ENCODE peak calls at places on chromosomes 11 and 22, in five cellular contexts. One of them, this sample, is unnamed.

GRCh38 chr11:103395612-103396011 is 286.4 kb downstream of the DYNC2H1 start:
- DNase-seq in astrocyte of the cerebellum: peak; percentile 37
- DNase-seq in stimulated activated CD4-positive, alpha-beta T cell treated with anti-CD3 and anti-CD28 coated beads, Interleukin-12 subunit alpha, Interleukin-12 subunit beta, amount 100 ng/mL, for 4 hours: no peak
- DNase-seq in effector CD4-positive, alpha-beta T cell: no peak
- DNase-seq in neuronal stem cell: no peak
- DNase-seq in this sample: no peak

GRCh38 chr22:20551805-20552449 is 44.5 kb downstream of the MED15 start:
- DNase-seq in astrocyte of the cerebellum: no peak
- DNase-seq in stimulated activated CD4-positive, alpha-beta T cell treated with anti-CD3 and anti-CD28 coated beads, Interleukin-12 subunit alpha, Interleukin-12 subunit beta, amount 100 ng/mL, for 4 hours: peak; percentile 34
- DNase-seq in effector CD4-positive, alpha-beta T cell: no peak
- DNase-seq in neuronal stem cell: no peak
- DNase-seq in this sample: no peak

GRCh38 chr11:71333473-71333872 is 81.1 kb upstream of the SHANK2 start:
- DNase-seq in astrocyte of the cerebellum: no peak
- DNase-seq in stimulated activated CD4-positive, alpha-beta T cell treated with anti-CD3 and anti-CD28 coated beads, Interleukin-12 subunit alpha, Interleukin-12 subunit beta, amount 100 ng/mL, for 4 hours: no peak
- DNase-seq in effector CD4-positive, alpha-beta T cell: no peak
- DNase-seq in neuronal stem cell: no peak
- DNase-seq in this sample: no peak

GRCh38 chr22:46547179-46547882 is 9.9 kb upstream of the CELSR1 start:
- DNase-seq in astrocyte of the cerebellum: no peak
- DNase-seq in stimulated activated CD4-positive, alpha-beta T cell treated with anti-CD3 and anti-CD28 coated beads, Interleukin-12 subunit alpha, Interleukin-12 subunit beta, amount 100 ng/mL, for 4 hours: no peak
- DNase-seq in effector CD4-positive, alpha-beta T cell: no peak
- DNase-seq in neuronal stem cell: no peak
- DNase-seq in this sample: no peak

GRCh38 chr11:4459470-4459869 is 10.4 kb downstream of the OR52K2 start:
- DNase-seq in astrocyte of the cerebellum: no peak
- DNase-seq in stimulated activated CD4-positive, alpha-beta T cell treated with anti-CD3 and anti-CD28 coated beads, Interleukin-12 subunit alpha, Interleukin-12 subunit beta, amount 100 ng/mL, for 4 hours: no peak
- DNase-seq in effector CD4-positive, alpha-beta T cell: no peak
- DNase-seq in neuronal stem cell: no peak
- DNase-seq in this sample: no peak

GRCh38 chr11:128757886-128758612 is 64.2 kb downstream of the FLI1 start:
- DNase-seq in astrocyte of the cerebellum: no peak
- DNase-seq in stimulated activated CD4-positive, alpha-beta T cell treated with anti-CD3 and anti-CD28 coated beads, Interleukin-12 subunit alpha, Interleukin-12 subunit beta, amount 100 ng/mL, for 4 hours: no peak
- DNase-seq in effector CD4-positive, alpha-beta T cell: no peak
- DNase-seq in neuronal stem cell: no peak
- DNase-seq in this sample: no peak

GRCh38 chr11:117011541-117011908 is 86.7 kb downstream of the SIK3 start:
- DNase-seq in astrocyte of the cerebellum: no peak
- DNase-seq in stimulated activated CD4-positive, alpha-beta T cell treated with anti-CD3 and anti-CD28 coated beads, Interleukin-12 subunit alpha, Interleukin-12 subunit beta, amount 100 ng/mL, for 4 hours: no peak
- DNase-seq in effector CD4-positive, alpha-beta T cell: no peak
- DNase-seq in neuronal stem cell: no peak
- DNase-seq in this sample: no peak

GRCh38 chr11:117290809-117291396 is at the start of gene BACE1-AS:
- DNase-seq in astrocyte of the cerebellum: no peak
- DNase-seq in stimulated activated CD4-positive, alpha-beta T cell treated with anti-CD3 and anti-CD28 coated beads, Interleukin-12 subunit alpha, Interleukin-12 subunit beta, amount 100 ng/mL, for 4 hours: no peak
- DNase-seq in effector CD4-positive, alpha-beta T cell: no peak
- DNase-seq in neuronal stem cell: no peak
- DNase-seq in this sample: no peak

GRCh38 chr11:94604496-94604895 is 37.3 kb downstream of the PIWIL4 start:
- DNase-seq in astrocyte of the cerebellum: no peak
- DNase-seq in stimulated activated CD4-positive, alpha-beta T cell treated with anti-CD3 and anti-CD28 coated beads, Interleukin-12 subunit alpha, Interleukin-12 subunit beta, amount 100 ng/mL, for 4 hours: no peak
- DNase-seq in effector CD4-positive, alpha-beta T cell: no peak
- DNase-seq in neuronal stem cell: no peak
- DNase-seq in this sample: peak; percentile 9

GRCh38 chr22:20549232-20549841 is 41.9 kb downstream of the MED15 start:
- DNase-seq in astrocyte of the cerebellum: no peak
- DNase-seq in stimulated activated CD4-positive, alpha-beta T cell treated with anti-CD3 and anti-CD28 coated beads, Interleukin-12 subunit alpha, Interleukin-12 subunit beta, amount 100 ng/mL, for 4 hours: peak; percentile 25
- DNase-seq in effector CD4-positive, alpha-beta T cell: peak; percentile 65
- DNase-seq in neuronal stem cell: no peak
- DNase-seq in this sample: no peak

GRCh38 chr11:44851496-44851895 is 99.2 kb downstream of the TP53I11 start:
- DNase-seq in astrocyte of the cerebellum: no peak
- DNase-seq in stimulated activated CD4-positive, alpha-beta T cell treated with anti-CD3 and anti-CD28 coated beads, Interleukin-12 subunit alpha, Interleukin-12 subunit beta, amount 100 ng/mL, for 4 hours: no peak
- DNase-seq in effector CD4-positive, alpha-beta T cell: no peak
- DNase-seq in neuronal stem cell: no peak
- DNase-seq in this sample: no peak

GRCh38 chr11:60921777-60922335 is 2.4 kb upstream of the TMEM132A start:
- DNase-seq in astrocyte of the cerebellum: no peak
- DNase-seq in stimulated activated CD4-positive, alpha-beta T cell treated with anti-CD3 and anti-CD28 coated beads, Interleukin-12 subunit alpha, Interleukin-12 subunit beta, amount 100 ng/mL, for 4 hours: no peak
- DNase-seq in effector CD4-positive, alpha-beta T cell: no peak
- DNase-seq in neuronal stem cell: no peak
- DNase-seq in this sample: no peak

GRCh38 chr11:35303596-35304392 is 115.6 kb downstream of the SLC1A2 start:
- DNase-seq in astrocyte of the cerebellum: no peak
- DNase-seq in stimulated activated CD4-positive, alpha-beta T cell treated with anti-CD3 and anti-CD28 coated beads, Interleukin-12 subunit alpha, Interleukin-12 subunit beta, amount 100 ng/mL, for 4 hours: no peak
- DNase-seq in effector CD4-positive, alpha-beta T cell: no peak
- DNase-seq in neuronal stem cell: no peak
- DNase-seq in this sample: no peak

GRCh38 chr11:76408171-76408965 is 27.2 kb downstream of the GVQW3 start:
- DNase-seq in astrocyte of the cerebellum: no peak
- DNase-seq in stimulated activated CD4-positive, alpha-beta T cell treated with anti-CD3 and anti-CD28 coated beads, Interleukin-12 subunit alpha, Interleukin-12 subunit beta, amount 100 ng/mL, for 4 hours: no peak
- DNase-seq in effector CD4-positive, alpha-beta T cell: no peak
- DNase-seq in neuronal stem cell: no peak
- DNase-seq in this sample: no peak

GRCh38 chr11:45905095-45905494 is 2.0 kb downstream of the FREY1 start:
- DNase-seq in astrocyte of the cerebellum: no peak
- DNase-seq in stimulated activated CD4-positive, alpha-beta T cell treated with anti-CD3 and anti-CD28 coated beads, Interleukin-12 subunit alpha, Interleukin-12 subunit beta, amount 100 ng/mL, for 4 hours: no peak
- DNase-seq in effector CD4-positive, alpha-beta T cell: no peak
- DNase-seq in neuronal stem cell: no peak
- DNase-seq in this sample: no peak

GRCh38 chr22:24997023-24997422 is 44.5 kb downstream of the KIAA1671 start:
- DNase-seq in astrocyte of the cerebellum: no peak
- DNase-seq in stimulated activated CD4-positive, alpha-beta T cell treated with anti-CD3 and anti-CD28 coated beads, Interleukin-12 subunit alpha, Interleukin-12 subunit beta, amount 100 ng/mL, for 4 hours: no peak
- DNase-seq in effector CD4-positive, alpha-beta T cell: no peak
- DNase-seq in neuronal stem cell: no peak
- DNase-seq in this sample: no peak

GRCh38 chr11:9529333-9529648 is 44.2 kb upstream of the WEE1 start:
- DNase-seq in astrocyte of the cerebellum: no peak
- DNase-seq in stimulated activated CD4-positive, alpha-beta T cell treated with anti-CD3 and anti-CD28 coated beads, Interleukin-12 subunit alpha, Interleukin-12 subunit beta, amount 100 ng/mL, for 4 hours: no peak
- DNase-seq in effector CD4-positive, alpha-beta T cell: no peak
- DNase-seq in neuronal stem cell: no peak
- DNase-seq in this sample: no peak

GRCh38 chr11:69217276-69218105 is 61.8 kb downstream of the SMIM38 start:
- DNase-seq in astrocyte of the cerebellum: no peak
- DNase-seq in stimulated activated CD4-positive, alpha-beta T cell treated with anti-CD3 and anti-CD28 coated beads, Interleukin-12 subunit alpha, Interleukin-12 subunit beta, amount 100 ng/mL, for 4 hours: no peak
- DNase-seq in effector CD4-positive, alpha-beta T cell: no peak
- DNase-seq in neuronal stem cell: no peak
- DNase-seq in this sample: no peak

GRCh38 chr11:8217926-8218325 is 45.8 kb downstream of the LMO1 start:
- DNase-seq in astrocyte of the cerebellum: no peak
- DNase-seq in stimulated activated CD4-positive, alpha-beta T cell treated with anti-CD3 and anti-CD28 coated beads, Interleukin-12 subunit alpha, Interleukin-12 subunit beta, amount 100 ng/mL, for 4 hours: no peak
- DNase-seq in effector CD4-positive, alpha-beta T cell: no peak
- DNase-seq in neuronal stem cell: no peak
- DNase-seq in this sample: no peak

GRCh38 chr11:87137711-87138110 is 100.0 kb downstream of the TMEM135 start:
- DNase-seq in astrocyte of the cerebellum: no peak
- DNase-seq in stimulated activated CD4-positive, alpha-beta T cell treated with anti-CD3 and anti-CD28 coated beads, Interleukin-12 subunit alpha, Interleukin-12 subunit beta, amount 100 ng/mL, for 4 hours: no peak
- DNase-seq in effector CD4-positive, alpha-beta T cell: no peak
- DNase-seq in neuronal stem cell: no peak
- DNase-seq in this sample: no peak

GRCh38 chr11:122626266-122626665 is 29.3 kb upstream of the UBASH3B start:
- DNase-seq in astrocyte of the cerebellum: no peak
- DNase-seq in stimulated activated CD4-positive, alpha-beta T cell treated with anti-CD3 and anti-CD28 coated beads, Interleukin-12 subunit alpha, Interleukin-12 subunit beta, amount 100 ng/mL, for 4 hours: no peak
- DNase-seq in effector CD4-positive, alpha-beta T cell: no peak
- DNase-seq in neuronal stem cell: no peak
- DNase-seq in this sample: no peak

GRCh38 chr11:121672630-121673487 is 220.1 kb upstream of the SORL1-AS1 start:
- DNase-seq in astrocyte of the cerebellum: no peak
- DNase-seq in stimulated activated CD4-positive, alpha-beta T cell treated with anti-CD3 and anti-CD28 coated beads, Interleukin-12 subunit alpha, Interleukin-12 subunit beta, amount 100 ng/mL, for 4 hours: no peak
- DNase-seq in effector CD4-positive, alpha-beta T cell: no peak
- DNase-seq in neuronal stem cell: no peak
- DNase-seq in this sample: no peak

This sample was measured in iPS DF 19.7.